ENCODE peak calls at places on chromosomes 13 and 19, in five cellular contexts. P is thyroid gland, Q is IMR-90, U is prostate gland, F is ascending aorta. D is an unnamed sample. For H3K9me3, the result is how much of the 10 kb centered on the place peaks cover.

GRCh38 chr13:27595055-27595811 is 25.1 kb downstream of the LNX2 start:
- DNase-seq in U (no peak), Q (no peak), F (no peak), P (no peak), D (no peak)

GRCh38 chr13:27481766-27482165 is 31.4 kb upstream of the MTIF3 start:
- DNase-seq in Q (peak), U (peak), F (no peak), P (peak), D (peak)

GRCh38 chr19:32041681-32042292 is 303.6 kb upstream of the ZNF507 start:
- DNase-seq in F (no peak), Q (peak), P (peak), U (peak), D (no peak)

GRCh38 chr19:48874309-48875135 is 2.3 kb downstream of the PPP1R15A start:
- DNase-seq in F (no peak), Q (peak), U (no peak), P (peak), D (no peak)

GRCh38 chr13:107117327-107118012 is 549.5 kb upstream of the ARGLU1 start:
- DNase-seq in F (no peak), U (no peak), P (no peak), Q (peak), D (no peak)

GRCh38 chr19:7874080-7874856 is at the start of gene PRR36:
- DNase-seq in U (peak), Q (no peak), F (no peak), P (peak), D (no peak)

GRCh38 chr13:26914624-26915023 is 154.0 kb upstream of the GPR12 start:
- DNase-seq in U (no peak), Q (no peak), F (no peak), P (no peak), D (no peak)

GRCh38 chr19:52535831-52536800 is 8.6 kb downstream of the ZNF808 start:
- DNase-seq in F (peak), U (peak), P (peak), Q (peak), D (peak)

GRCh38 chr19:16067205-16067938 is 8.9 kb upstream of the TPM4 start:
- DNase-seq in U (peak), Q (peak), F (peak), P (no peak), D (peak)

GRCh38 chr19:46919324-46919723 is 58.5 kb downstream of the ARHGAP35 start:
- DNase-seq in U (no peak), P (no peak), F (no peak), Q (peak), D (no peak)

GRCh38 chr13:95226932-95227718 is 74.1 kb downstream of the ABCC4 start:
- DNase-seq in U (no peak), Q (no peak), F (no peak), P (no peak), D (no peak)

GRCh38 chr19:5154129-5154798 is 185.4 kb downstream of the KDM4B start:
- DNase-seq in P (no peak), F (no peak), Q (no peak), U (no peak), D (no peak)

GRCh38 chr13:38308736-38309135 is 40.9 kb upstream of the UFM1 start:
- DNase-seq in F (no peak), P (no peak), U (no peak), Q (peak), D (no peak)

GRCh38 chr19:48484931-48485612 is 15.9 kb downstream of the CYTH2 start:
- DNase-seq in F (no peak), Q (no peak), P (no peak), U (no peak), D (no peak)

GRCh38 chr13:84086847-84087162 is 204.5 kb upstream of the SLITRK1 start:
- DNase-seq in U (no peak), Q (no peak), F (no peak), P (no peak), D (no peak)

GRCh38 chr19:48617146-48617937 is 1.6 kb downstream of the RPL18 start:
- DNase-seq in F (no peak), P (no peak), U (peak), Q (no peak), D (no peak)

GRCh38 chr19:17329061-17329767 is 5.4 kb downstream of the ANO8 start:
- DNase-seq in U (no peak), P (no peak), Q (no peak), F (no peak), D (no peak)

GRCh38 chr13:52356327-52356726 is 49.6 kb downstream of the THSD1 start:
- DNase-seq in F (no peak), P (no peak), Q (peak), U (no peak), D (no peak)

GRCh38 chr19:873084-874019 is 13.9 kb downstream of the CFD start:
- DNase-seq in Q (peak), F (no peak), P (peak), U (no peak), D (no peak)

GRCh38 chr19:17735410-17735809 is 15.9 kb upstream of the FCHO1 start:
- DNase-seq in P (no peak), U (no peak), F (no peak), Q (no peak), D (no peak)

GRCh38 chr19:23183251-23183650 is 66.4 kb downstream of the ZNF730 start:
- DNase-seq in Q (no peak), U (no peak), P (no peak), F (no peak), D (no peak)
- H3K4me3 ChIP-seq in Q (no peak), U (no peak), P (no peak), F (no peak), D (no peak)

DNA sequence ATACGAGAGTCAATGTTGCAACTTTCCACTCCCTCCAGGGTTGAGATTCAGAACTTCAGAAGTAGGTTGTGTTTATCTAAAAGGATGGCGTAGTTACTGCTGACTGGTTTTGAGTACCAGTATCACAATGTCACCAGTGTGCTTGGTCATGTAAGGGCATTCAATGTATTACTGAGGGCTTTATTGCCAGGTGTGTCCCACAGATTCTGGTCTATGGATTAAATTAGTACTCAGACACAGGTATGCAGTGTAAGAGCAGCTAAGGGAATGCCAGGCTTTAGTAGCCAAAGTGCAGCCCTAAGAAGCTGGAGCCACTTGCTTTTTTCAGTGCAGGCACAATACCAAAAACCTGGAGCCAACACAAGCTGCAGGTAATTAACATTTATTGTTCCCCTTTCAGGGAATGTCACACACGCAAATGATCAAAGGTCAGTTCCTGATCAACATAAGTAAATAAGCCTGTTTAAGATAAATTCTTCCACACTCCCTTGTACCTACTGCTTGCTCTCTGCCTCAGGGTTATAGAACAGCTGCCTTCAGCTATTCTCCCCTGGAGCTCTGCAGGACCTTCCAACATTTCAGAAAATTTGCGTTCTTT is 130.1 kb upstream of the ZNF91 start:
- DNase-seq in F (no peak), P (no peak), U (no peak), Q (no peak), D (no peak)
- H3K9me3 ChIP-seq in F (under half), P (under half), U (under half), Q (under half), D (under half)

GRCh38 chr13:112807653-112808376 is 118.0 kb downstream of the ATP11A start:
- DNase-seq in U (no peak), P (no peak), F (no peak), Q (no peak), D (peak)

GRCh38 chr13:112809332-112810310 is 119.8 kb downstream of the ATP11A start:
- DNase-seq in U (no peak), F (no peak), P (no peak), Q (no peak), D (peak)

GRCh38 chr13:112804374-112804773 is 114.5 kb downstream of the ATP11A start:
- DNase-seq in P (no peak), F (no peak), Q (no peak), U (no peak), D (peak)

GRCh38 chr13:112808377-112809140 is 118.7 kb downstream of the ATP11A start:
- DNase-seq in Q (no peak), P (no peak), U (no peak), F (no peak), D (peak)

GRCh38 chr13:112806761-112807652 is 117.2 kb downstream of the ATP11A start:
- DNase-seq in P (no peak), Q (peak), F (no peak), U (no peak), D (peak)
- H3K27ac ChIP-seq in P (no peak), Q (no peak), F (no peak), U (no peak), D (no peak)

DNA sequence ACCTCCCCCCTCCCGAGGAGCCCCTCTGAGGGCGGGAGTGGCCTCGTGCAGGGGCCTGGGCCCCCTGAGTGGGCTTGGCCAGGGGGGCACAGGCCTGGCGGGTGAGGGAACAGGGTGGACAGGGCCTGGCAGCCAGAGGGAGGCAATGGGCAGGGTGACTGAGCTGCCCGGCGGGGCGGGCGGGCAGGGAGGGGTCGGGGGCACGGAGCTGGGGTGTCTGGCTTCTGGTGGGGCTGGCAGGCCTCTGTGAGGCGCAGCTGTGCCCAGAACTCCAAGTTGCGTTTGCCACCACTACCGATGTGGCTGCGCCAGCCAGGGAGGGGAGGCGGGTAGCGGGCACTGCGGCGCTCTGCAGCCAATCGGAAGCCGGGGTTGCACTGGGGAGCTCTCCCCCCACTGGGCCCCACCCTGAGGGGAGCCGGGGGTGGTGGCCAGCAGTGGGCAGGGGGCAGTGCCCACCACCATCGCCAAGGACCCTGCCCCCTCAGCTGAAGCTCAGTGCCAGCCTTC is 7.2 kb downstream of the NFIX start:
- DNase-seq in P (peak), F (no peak), U (peak), Q (no peak), D (no peak)
- H3K4me3 ChIP-seq in P (no peak), F (peak), U (peak), Q (no peak), D (peak)

DNA sequence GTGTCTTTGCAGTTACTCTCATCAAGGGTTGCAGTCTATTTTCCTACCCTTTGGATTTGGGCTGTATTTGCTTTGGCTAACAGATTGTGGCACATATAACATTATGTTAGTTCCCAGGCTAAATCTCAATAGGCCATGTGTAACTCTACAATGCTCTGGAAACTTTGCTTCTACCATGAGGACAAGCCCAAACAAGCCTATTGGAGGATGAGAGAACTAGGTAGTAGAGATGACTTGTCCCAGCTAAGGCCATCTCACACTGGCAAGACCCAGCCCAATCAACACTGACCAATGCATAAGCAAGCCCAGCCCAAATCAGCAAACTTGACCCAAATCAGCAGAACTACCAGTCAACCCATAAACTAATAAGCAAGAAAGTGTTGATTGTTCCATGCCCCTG is 311.8 kb downstream of the NDFIP2 start:
- DNase-seq in P (no peak), F (no peak), Q (no peak), U (no peak), D (no peak)
- H3K9me3 ChIP-seq in P (under half), F (under half), Q (under half), U (under half), D (under half)